ENCODE peak calls at places on chromosome 14, in six cellular contexts. Q is HepG2, U is K562, Z is GM12891, W is H1, G is GM12878. E is an unnamed sample.

GRCh38 chr14:21825147-21825743 is 151.6 kb upstream of the OR4E1 start:
- DNase-seq in G (no peak), Z (no peak), W (no peak), Q (peak; percentile 68), U (peak; percentile 62), E (no peak)

GRCh38 chr14:102775855-102776760 is 1.1 kb upstream of the TRAF3 start:
- DNase-seq in Z (no peak), G (no peak), U (no peak), Q (peak; percentile 43), W (no peak), E (no peak)

GRCh38 chr14:92877757-92878431 is 45.1 kb upstream of the CHGA start:
- DNase-seq in Z (no peak), U (no peak), Q (peak; percentile 48), W (peak; percentile 58), G (no peak), E (no peak)

GRCh38 chr14:71883094-71883493 is 49.1 kb upstream of the RGS6 start:
- DNase-seq in W (no peak), Z (no peak), U (no peak), Q (no peak), G (no peak), E (peak; percentile 17)

GRCh38 chr14:30999038-30999773 is 26.2 kb upstream of the AP4S1 start:
- DNase-seq in Z (no peak), U (no peak), Q (no peak), W (no peak), G (no peak), E (no peak)

GRCh38 chr14:76687611-76688372 is 73.5 kb upstream of the VASH1 start:
- DNase-seq in U (no peak), G (no peak), Q (peak; percentile 94), Z (no peak), W (peak; percentile 10), E (no peak)

GRCh38 chr14:60980811-60981625 is at the start of the genes SLC38A6 and TRMT5:
- DNase-seq in U (peak; percentile 84), W (peak; percentile 97), Z (peak; percentile 59), Q (peak; percentile 91), G (peak; percentile 76), E (peak; percentile 48)

GRCh38 chr14:28577187-28577586 is 189.4 kb upstream of the FOXG1 start:
- DNase-seq in G (no peak), U (no peak), Z (no peak), Q (no peak), W (no peak), E (no peak)

GRCh38 chr14:61109288-61109687 is 128.2 kb downstream of the SLC38A6 start:
- DNase-seq in Z (no peak), W (peak; percentile 19), Q (no peak), G (no peak), U (no peak), E (no peak)

GRCh38 chr14:58638231-58639205 is 756 bp downstream of the DACT1 start:
- DNase-seq in Z (peak; percentile 30), U (no peak), Q (no peak), W (peak; percentile 74), G (no peak), E (no peak)

GRCh38 chr14:65131176-65131765 is 29.0 kb upstream of the MAX start:
- DNase-seq in G (no peak), U (no peak), W (no peak), Q (no peak), Z (no peak), E (no peak)

GRCh38 chr14:73785834-73786631 is 65.6 kb upstream of the PTGR2 start:
- DNase-seq in W (peak; percentile 62), Q (peak; percentile 95), G (no peak), Z (no peak), U (peak; percentile 49), E (no peak)

GRCh38 chr14:60311417-60311816 is 62.4 kb downstream of the PPM1A start:
- DNase-seq in Q (no peak), G (no peak), W (no peak), U (no peak), Z (no peak), E (no peak)

GRCh38 chr14:32512813-32513212 is 183.7 kb downstream of the AKAP6 start:
- DNase-seq in W (no peak), G (no peak), Z (no peak), U (no peak), Q (no peak), E (no peak)

GRCh38 chr14:98501335-98501734 is 770.7 kb downstream of the BCL11B start:
- DNase-seq in U (no peak), Q (no peak), W (no peak), G (no peak), Z (no peak), E (no peak)

GRCh38 chr14:65229431-65230286 is 127.3 kb upstream of the MAX start:
- DNase-seq in W (peak; percentile 65), Q (peak; percentile 72), Z (peak; percentile 25), G (no peak), U (peak; percentile 28), E (peak; percentile 26)

GRCh38 chr14:74364271-74364880 is 16.1 kb downstream of the VRTN start:
- DNase-seq in Q (no peak), Z (no peak), U (no peak), G (no peak), W (no peak), E (no peak)

GRCh38 chr14:65948302-65948701 is 535.8 kb downstream of the FUT8 start:
- DNase-seq in Z (no peak), W (no peak), G (no peak), Q (peak; percentile 22), U (no peak), E (no peak)

GRCh38 chr14:99579903-99580570 is 24.0 kb downstream of the CCDC85C start:
- DNase-seq in W (no peak), Q (no peak), U (peak; percentile 28), Z (no peak), G (no peak), E (no peak)

GRCh38 chr14:103260629-103261124 is 73.4 kb upstream of the EIF5 start:
- DNase-seq in W (peak; percentile 42), Z (no peak), Q (no peak), G (no peak), U (no peak), E (no peak)

GRCh38 chr14:81277096-81277495 is 56.3 kb upstream of the GTF2A1 start:
- DNase-seq in U (no peak), Q (no peak), W (no peak), Z (no peak), G (no peak), E (no peak)

GRCh38 chr14:32251530-32251929 is 48.5 kb upstream of the RNU6-8 start:
- DNase-seq in G (no peak), Q (no peak), Z (no peak), W (no peak), U (no peak), E (no peak)

GRCh38 chr14:104429291-104429861 is 150.2 kb upstream of the C14orf180 start:
- DNase-seq in Q (no peak), W (no peak), Z (no peak), G (no peak), U (no peak), E (no peak)

GRCh38 chr14:31228533-31228932 is 20.9 kb upstream of the HECTD1 start:
- DNase-seq in Z (no peak), W (no peak), U (no peak), Q (no peak), G (no peak), E (no peak)

GRCh38 chr14:87522575-87522974 is 470.4 kb downstream of the GALC start:
- DNase-seq in Z (no peak), G (no peak), Q (no peak), W (peak; percentile 53), U (no peak), E (no peak)

GRCh38 chr14:76091036-76091435 is 60.7 kb upstream of the GPATCH2L start:
- DNase-seq in W (no peak), Z (peak; percentile 36), U (peak; percentile 73), Q (peak; percentile 15), G (no peak), E (no peak)

GRCh38 chr14:69586420-69586819 is 11.7 kb upstream of the CCDC177 start:
- DNase-seq in U (no peak), Q (no peak), G (no peak), W (no peak), Z (no peak), E (no peak)

GRCh38 chr14:64730061-64730440 is 25.8 kb downstream of the PLEKHG3 start:
- DNase-seq in W (no peak), U (no peak), Z (no peak), Q (no peak), G (no peak), E (no peak)

GRCh38 chr14:95185452-95186392 is 28.4 kb upstream of the DICER1 start:
- DNase-seq in Q (no peak), W (no peak), Z (no peak), G (no peak), U (peak; percentile 63), E (no peak)
- TF ChIP-seq POLR2A in Q (no peak), W (no peak), Z (no peak), G (no peak), U (no peak), E (peak; percentile 27)

GRCh38 chr14:34931206-34931605 is 51.6 kb upstream of the SRP54 start:
- DNase-seq in Z (no peak), G (peak; percentile 9), U (no peak), Q (no peak), W (no peak), E (no peak)
- TF ChIP-seq POLR2AphosphoS5 in Z (no peak), G (no peak), U (no peak), Q (no peak), W (no peak), E (no peak)

DNA sequence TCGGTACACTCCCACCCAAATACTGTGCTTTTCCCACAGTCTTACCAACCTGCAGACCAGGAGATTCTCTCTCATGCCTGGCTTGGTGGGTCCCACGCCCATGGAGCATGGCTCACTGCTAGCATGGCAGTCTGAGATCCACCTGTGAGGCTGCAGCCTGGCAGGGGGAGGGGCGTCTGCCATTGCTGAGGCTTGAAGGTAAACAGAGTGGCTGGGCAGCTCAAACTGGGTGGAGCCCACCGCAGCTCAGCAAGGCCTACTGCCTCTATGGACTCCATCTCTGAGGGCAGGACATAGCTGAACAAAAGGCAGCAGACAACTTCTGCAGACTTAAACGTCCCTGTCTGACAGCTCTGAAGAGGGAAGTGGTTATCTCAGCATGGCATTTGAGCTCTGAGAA is 93.2 kb downstream of the FOXA1 start:
- DNase-seq in Z (no peak), Q (no peak), W (no peak), U (no peak), G (no peak), E (no peak)
- TF ChIP-seq TAF1 in Z (no peak), Q (no peak), W (no peak), U (no peak), G (no peak), E (no peak)

DNA sequence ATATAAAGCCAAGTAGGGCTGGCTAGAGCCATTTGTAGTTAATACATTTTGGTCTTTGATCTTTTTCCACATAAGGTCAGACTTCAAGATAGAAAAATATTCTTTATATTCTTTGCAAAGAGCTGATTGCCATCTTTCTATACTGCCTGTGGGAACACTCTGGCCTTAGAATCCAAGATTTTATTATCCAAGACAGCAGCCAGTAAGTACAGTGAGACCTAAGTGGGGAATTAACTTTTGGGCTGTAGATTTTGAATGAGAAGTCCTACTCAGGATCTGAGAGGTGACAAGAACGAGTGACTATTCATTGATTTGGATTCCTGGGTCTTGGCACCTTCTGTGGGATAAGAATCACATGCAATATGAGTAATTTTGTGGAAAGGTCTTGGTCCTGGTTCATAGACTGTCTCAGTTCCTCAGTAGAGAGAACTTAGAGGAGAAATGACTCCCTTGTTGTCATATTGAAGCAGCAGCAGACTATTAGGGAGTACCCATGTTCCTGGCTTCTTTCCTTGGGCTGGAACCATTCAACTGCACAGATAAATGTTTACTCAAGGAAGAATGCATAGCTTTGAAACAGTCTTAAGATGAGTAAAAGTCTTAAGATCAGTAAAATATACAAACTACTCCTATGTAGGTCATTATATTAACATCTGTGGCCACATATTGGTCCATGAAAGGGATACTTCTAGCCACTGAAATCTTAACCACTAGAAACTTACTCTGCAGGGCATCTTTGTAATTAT is 353.8 kb downstream of the RAD51B start:
- DNase-seq in U (no peak), G (no peak), Z (no peak), W (no peak), Q (no peak), E (no peak)
- TF ChIP-seq POLR2A in U (no peak), G (no peak), Z (no peak), W (no peak), Q (no peak), E (no peak)

E was measured in GM12892.